ENCODE peak calls at places on chromosomes 5 and 9, in five cellular contexts. One of them, this sample, is unnamed.

GRCh38 chr5:178336889-178337785 is 104.5 kb upstream of the PHYKPL start:
- DNase-seq in neural progenitor cell: peak; percentile 40
- DNase-seq in psoas muscle: peak; percentile 52
- DNase-seq in nephron progenitor cell: peak; percentile 37
- DNase-seq in omental fat pad: no peak
- DNase-seq in this sample: no peak

GRCh38 chr5:33969572-33970452 is 14.7 kb downstream of the SLC45A2 start:
- DNase-seq in omental fat pad: no peak
- DNase-seq in neural progenitor cell: peak; percentile 64
- DNase-seq in psoas muscle: no peak
- DNase-seq in nephron progenitor cell: peak; percentile 24
- DNase-seq in this sample: no peak

GRCh38 chr9:19410195-19410503 is 1.3 kb downstream of the ACER2 start:
- DNase-seq in neural progenitor cell: no peak
- DNase-seq in nephron progenitor cell: no peak
- DNase-seq in omental fat pad: no peak
- DNase-seq in psoas muscle: no peak
- DNase-seq in this sample: no peak

GRCh38 chr9:4463824-4464223 is 26.4 kb upstream of the SLC1A1 start:
- DNase-seq in psoas muscle: no peak
- DNase-seq in neural progenitor cell: no peak
- DNase-seq in omental fat pad: no peak
- DNase-seq in nephron progenitor cell: no peak
- DNase-seq in this sample: no peak

GRCh38 chr9:110543631-110544051 is 35.9 kb downstream of the SVEP1 start:
- DNase-seq in nephron progenitor cell: no peak
- DNase-seq in psoas muscle: peak; percentile 48
- DNase-seq in neural progenitor cell: no peak
- DNase-seq in omental fat pad: no peak
- DNase-seq in this sample: no peak

GRCh38 chr9:79962836-79963235 is 391.1 kb downstream of the TLE4 start:
- DNase-seq in neural progenitor cell: peak; percentile 77
- DNase-seq in psoas muscle: no peak
- DNase-seq in omental fat pad: no peak
- DNase-seq in nephron progenitor cell: no peak
- DNase-seq in this sample: no peak

GRCh38 chr5:137084016-137084415 is 415.1 kb downstream of the SPOCK1 start:
- DNase-seq in nephron progenitor cell: no peak
- DNase-seq in neural progenitor cell: no peak
- DNase-seq in psoas muscle: no peak
- DNase-seq in omental fat pad: no peak
- DNase-seq in this sample: no peak

GRCh38 chr5:143594913-143595818 is 191.7 kb upstream of the NR3C1 start:
- DNase-seq in omental fat pad: no peak
- DNase-seq in neural progenitor cell: no peak
- DNase-seq in psoas muscle: no peak
- DNase-seq in nephron progenitor cell: no peak
- DNase-seq in this sample: no peak

GRCh38 chr9:123334639-123335038 is 21.4 kb upstream of the CRB2 start:
- DNase-seq in omental fat pad: no peak
- DNase-seq in neural progenitor cell: no peak
- DNase-seq in nephron progenitor cell: no peak
- DNase-seq in psoas muscle: no peak
- DNase-seq in this sample: no peak

GRCh38 chr5:56763182-56763581 is 52.2 kb upstream of the MAP3K1 start:
- DNase-seq in omental fat pad: no peak
- DNase-seq in neural progenitor cell: no peak
- DNase-seq in psoas muscle: no peak
- DNase-seq in nephron progenitor cell: no peak
- DNase-seq in this sample: no peak

GRCh38 chr9:27453860-27454553 is 70.1 kb upstream of the IFNK start:
- DNase-seq in nephron progenitor cell: no peak
- DNase-seq in neural progenitor cell: no peak
- DNase-seq in psoas muscle: no peak
- DNase-seq in omental fat pad: no peak
- DNase-seq in this sample: no peak

GRCh38 chr9:76603448-76603895 is 144.5 kb downstream of the GCNT1 start:
- DNase-seq in nephron progenitor cell: no peak
- DNase-seq in omental fat pad: no peak
- DNase-seq in neural progenitor cell: no peak
- DNase-seq in psoas muscle: no peak
- DNase-seq in this sample: no peak

GRCh38 chr9:121771851-121772599 is 120.6 kb downstream of the DAB2IP start:
- DNase-seq in psoas muscle: no peak
- DNase-seq in neural progenitor cell: no peak
- DNase-seq in nephron progenitor cell: no peak
- DNase-seq in omental fat pad: no peak
- DNase-seq in this sample: no peak

GRCh38 chr5:59759600-59760357 is 133.7 kb downstream of the PDE4D start:
- DNase-seq in psoas muscle: no peak
- DNase-seq in omental fat pad: no peak
- DNase-seq in nephron progenitor cell: no peak
- DNase-seq in neural progenitor cell: no peak
- DNase-seq in this sample: no peak

DNA sequence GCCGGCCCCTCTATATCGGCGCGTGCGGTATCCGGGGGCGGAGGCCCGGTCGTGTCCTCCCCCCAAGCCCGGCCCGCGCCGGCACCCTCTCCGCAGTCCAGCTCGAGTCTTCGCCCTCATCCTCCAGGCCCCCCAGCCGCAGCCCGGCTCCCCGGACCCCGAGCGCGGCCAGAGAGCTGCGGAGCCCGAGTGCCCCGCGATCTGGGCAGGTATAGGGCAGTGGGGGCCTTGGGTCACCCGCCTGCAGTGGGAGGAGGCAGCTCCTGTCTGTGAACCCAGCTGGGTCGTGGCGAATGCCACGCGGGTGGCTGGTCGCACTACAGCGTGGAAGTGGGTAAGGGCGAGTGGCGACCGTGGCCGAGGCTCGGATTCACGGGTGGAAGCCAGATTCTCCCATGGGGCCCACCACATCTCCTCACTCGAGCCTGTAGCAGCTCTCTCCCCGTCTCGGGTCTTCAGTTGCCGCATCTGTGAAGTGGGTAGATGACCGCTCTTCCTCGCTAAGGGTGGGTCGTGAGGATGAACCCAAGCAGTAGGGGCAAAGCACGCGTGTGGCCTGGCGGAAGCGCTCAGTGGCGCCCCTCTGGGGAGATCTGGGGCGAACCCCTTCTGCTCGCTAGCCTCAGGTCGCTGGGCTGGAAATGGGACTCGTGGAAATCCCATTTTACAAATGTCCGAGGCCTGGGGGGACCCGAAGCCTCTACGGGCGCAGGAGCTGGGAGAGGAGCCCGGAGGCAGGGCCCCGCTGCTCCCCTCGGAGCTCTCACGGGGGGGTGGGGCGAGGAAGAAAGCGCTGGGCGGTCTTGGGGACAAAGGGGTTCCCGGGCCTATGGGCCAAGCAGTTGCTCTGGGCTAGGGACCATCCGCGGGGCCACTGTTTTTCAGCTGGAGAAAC is 1.9 kb downstream of the NR5A1 start:
- DNase-seq in psoas muscle: peak; percentile 40
- DNase-seq in nephron progenitor cell: no peak
- DNase-seq in omental fat pad: no peak
- DNase-seq in neural progenitor cell: peak; percentile 54
- DNase-seq in this sample: no peak
- TF ChIP-seq CTCF in psoas muscle: no peak
- TF ChIP-seq CTCF in nephron progenitor cell: no peak
- TF ChIP-seq CTCF in omental fat pad: no peak
- TF ChIP-seq CTCF in neural progenitor cell: peak; percentile 37
- TF ChIP-seq CTCF in this sample: no peak

GRCh38 chr5:88862547-88863175 is 20.3 kb downstream of the MEF2C start:
- DNase-seq in neural progenitor cell: no peak
- DNase-seq in omental fat pad: no peak
- DNase-seq in nephron progenitor cell: no peak
- DNase-seq in psoas muscle: no peak
- DNase-seq in this sample: no peak

GRCh38 chr5:88861213-88861612 is 21.8 kb downstream of the MEF2C start:
- DNase-seq in nephron progenitor cell: no peak
- DNase-seq in neural progenitor cell: no peak
- DNase-seq in omental fat pad: no peak
- DNase-seq in psoas muscle: no peak
- DNase-seq in this sample: no peak

GRCh38 chr5:88854769-88855168 is 28.2 kb downstream of the MEF2C start:
- DNase-seq in omental fat pad: no peak
- DNase-seq in psoas muscle: no peak
- DNase-seq in nephron progenitor cell: no peak
- DNase-seq in neural progenitor cell: no peak
- DNase-seq in this sample: no peak

GRCh38 chr5:88860501-88860900 is 22.5 kb downstream of the MEF2C start:
- DNase-seq in neural progenitor cell: no peak
- DNase-seq in psoas muscle: no peak
- DNase-seq in omental fat pad: no peak
- DNase-seq in nephron progenitor cell: no peak
- DNase-seq in this sample: no peak

DNA sequence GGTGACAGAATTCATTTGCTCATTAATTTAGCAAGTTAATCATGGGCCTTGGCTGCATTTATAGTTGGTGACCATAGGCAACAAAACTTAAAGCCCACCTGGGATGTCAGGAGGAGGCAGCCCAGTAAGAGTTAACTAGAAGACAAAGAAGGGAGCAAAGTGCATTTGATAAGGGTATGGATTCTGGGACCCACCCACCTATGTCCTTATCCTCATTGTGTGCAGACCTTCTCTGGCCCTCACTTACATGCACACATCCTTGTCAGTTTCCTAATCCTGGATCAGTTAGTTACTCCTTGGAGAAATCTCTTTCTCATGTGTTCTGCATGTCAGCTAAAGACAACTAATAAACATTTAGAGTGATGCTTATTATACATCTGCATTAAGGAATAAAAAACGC is 24.6 kb downstream of the MEF2C start:
- DNase-seq in psoas muscle: no peak
- DNase-seq in nephron progenitor cell: no peak
- DNase-seq in neural progenitor cell: no peak
- DNase-seq in omental fat pad: no peak
- DNase-seq in this sample: no peak
- TF ChIP-seq CTCF in psoas muscle: no peak
- TF ChIP-seq CTCF in nephron progenitor cell: no peak
- TF ChIP-seq CTCF in neural progenitor cell: no peak
- TF ChIP-seq CTCF in omental fat pad: no peak
- TF ChIP-seq CTCF in this sample: no peak

GRCh38 chr5:132753135-132753987 is 6.1 kb downstream of the CCNI2 start:
- DNase-seq in nephron progenitor cell: no peak
- DNase-seq in neural progenitor cell: peak; percentile 79
- DNase-seq in psoas muscle: no peak
- DNase-seq in omental fat pad: no peak
- DNase-seq in this sample: no peak
- TF ChIP-seq CTCF in nephron progenitor cell: no peak
- TF ChIP-seq CTCF in neural progenitor cell: peak; percentile 21
- TF ChIP-seq CTCF in psoas muscle: no peak
- TF ChIP-seq CTCF in omental fat pad: no peak
- TF ChIP-seq CTCF in this sample: no peak

DNA sequence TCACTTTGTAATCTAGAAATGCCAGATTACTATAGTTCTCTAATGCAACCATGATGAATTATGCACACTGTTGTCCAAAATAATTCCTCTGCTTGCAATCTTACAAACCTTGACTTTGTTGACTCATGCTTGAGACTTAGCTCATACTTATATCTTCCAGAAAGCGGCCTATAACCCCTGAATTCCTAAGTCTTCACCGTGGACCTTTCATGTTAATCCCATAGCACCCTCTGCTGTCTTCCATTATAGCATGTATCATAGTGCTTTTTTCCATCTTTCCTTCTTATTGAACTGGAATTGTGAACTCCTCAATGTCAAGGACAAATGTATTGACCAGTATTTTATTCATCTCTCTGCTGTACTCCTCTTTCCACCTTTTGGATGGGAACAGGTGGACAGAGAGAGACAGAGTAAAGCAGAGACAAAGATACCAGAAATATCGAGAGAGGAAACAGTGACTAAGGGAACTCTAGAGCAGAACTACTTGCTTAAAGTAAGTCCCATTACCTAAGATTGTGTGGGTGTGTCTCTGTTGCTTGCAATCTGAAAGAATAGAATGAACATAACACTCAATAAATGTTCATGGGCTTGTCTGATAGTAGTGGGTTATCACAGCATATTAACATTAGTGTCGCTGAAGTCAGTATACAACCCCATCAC is 110.0 kb downstream of the LURAP1L start:
- DNase-seq in nephron progenitor cell: no peak
- DNase-seq in psoas muscle: no peak
- DNase-seq in neural progenitor cell: peak; percentile 20
- DNase-seq in omental fat pad: no peak
- DNase-seq in this sample: no peak
- TF ChIP-seq CTCF in nephron progenitor cell: peak; percentile 37
- TF ChIP-seq CTCF in psoas muscle: peak; percentile 44
- TF ChIP-seq CTCF in neural progenitor cell: peak; percentile 42
- TF ChIP-seq CTCF in omental fat pad: no peak
- TF ChIP-seq CTCF in this sample: peak; percentile 57

DNA sequence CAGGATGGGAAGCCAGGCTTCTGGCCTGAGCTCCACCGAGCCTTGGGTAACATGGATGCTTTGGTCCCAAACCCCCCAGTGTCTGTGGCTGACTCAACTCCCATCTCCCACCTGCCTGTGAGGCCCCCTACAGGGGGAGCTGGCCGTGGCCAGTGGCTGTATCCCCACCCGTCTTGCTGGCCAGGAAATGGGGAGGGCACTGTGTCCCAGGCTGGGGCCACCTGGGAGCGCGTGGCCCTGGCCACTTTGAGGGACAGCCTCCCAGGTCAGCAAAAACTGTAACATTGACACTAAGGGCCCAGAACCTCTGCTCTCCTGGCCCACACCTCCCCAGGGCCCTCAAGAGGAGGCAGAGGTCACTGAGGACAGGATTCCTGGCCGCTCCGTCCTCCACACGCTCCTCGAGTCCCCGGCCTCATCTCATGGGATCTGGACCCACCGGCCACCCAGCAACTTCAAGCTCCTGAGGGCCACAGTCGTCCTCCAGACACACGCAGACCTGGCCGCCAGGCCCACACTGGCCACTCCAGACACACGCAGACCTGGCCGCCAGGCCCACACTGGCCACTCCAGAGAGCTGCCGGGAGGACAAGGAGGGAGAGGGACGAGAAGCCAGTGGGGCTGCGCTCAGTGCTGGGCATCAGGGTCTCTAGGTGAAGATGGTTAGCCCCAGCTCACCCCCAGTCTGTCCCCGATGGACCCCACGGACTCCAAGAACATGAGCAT is 44.2 kb downstream of the DBH start:
- DNase-seq in nephron progenitor cell: no peak
- DNase-seq in omental fat pad: no peak
- DNase-seq in psoas muscle: peak; percentile 46
- DNase-seq in neural progenitor cell: no peak
- DNase-seq in this sample: no peak
- TF ChIP-seq CTCF in nephron progenitor cell: no peak
- TF ChIP-seq CTCF in omental fat pad: no peak
- TF ChIP-seq CTCF in psoas muscle: no peak
- TF ChIP-seq CTCF in neural progenitor cell: no peak
- TF ChIP-seq CTCF in this sample: no peak

GRCh38 chr9:37952731-37953130 is 48.8 kb upstream of the SLC25A51 start:
- DNase-seq in omental fat pad: no peak
- DNase-seq in nephron progenitor cell: no peak
- DNase-seq in neural progenitor cell: no peak
- DNase-seq in psoas muscle: no peak
- DNase-seq in this sample: no peak
- TF ChIP-seq CTCF in omental fat pad: no peak
- TF ChIP-seq CTCF in nephron progenitor cell: no peak
- TF ChIP-seq CTCF in neural progenitor cell: no peak
- TF ChIP-seq CTCF in psoas muscle: no peak
- TF ChIP-seq CTCF in this sample: no peak